ENCODE peak calls at places on chromosomes 12 and 14, in seven cellular contexts. N is Kasumi-1; U is RWPE1; X is left colon; V is HAP-1; T is NCI-H1092 treated with DMSO at 0.1 percent for 48 hours; L is activated T-helper 1 cell treated with anti-CD3 and anti-CD28 coated beads, Interleukin-2, amount 50 U/mL, for 16 hours. S is an unnamed sample.

GRCh38 chr12:32532951-32533350 is 133.6 kb downstream of the FGD4 start:
- DNase-seq in N (no peak), U (no peak), X (no peak), V (no peak), T (no peak), L (no peak), S (no peak)

GRCh38 chr12:89345830-89346740 is 6.2 kb downstream of the DUSP6 start:
- DNase-seq in N (peak; percentile 99), U (no peak), X (peak; percentile 71), V (peak; percentile 18), T (peak; percentile 93), L (no peak), S (peak; percentile 26)

GRCh38 chr14:99267871-99268775 is 3.9 kb downstream of the BCL11B start:
- DNase-seq in N (no peak), U (no peak), X (no peak), V (no peak), T (peak; percentile 3), L (no peak), S (no peak)

GRCh38 chr14:51014625-51015024 is 70.3 kb upstream of the PYGL start:
- DNase-seq in N (no peak), U (no peak), X (no peak), V (no peak), T (no peak), L (no peak), S (no peak)

GRCh38 chr12:115973968-115974765 is 303.3 kb downstream of the MED13L start:
- DNase-seq in N (no peak), U (no peak), X (no peak), V (no peak), T (no peak), L (no peak), S (no peak)

GRCh38 chr12:28253175-28253641 is 63.0 kb downstream of the CCDC91 start:
- DNase-seq in N (no peak), U (no peak), X (no peak), V (no peak), T (no peak), L (no peak), S (no peak)

GRCh38 chr14:91377700-91378652 is 39.6 kb downstream of the CCDC88C start:
- DNase-seq in N (peak; percentile 13), U (no peak), X (peak; percentile 67), V (no peak), T (no peak), L (no peak), S (no peak)

GRCh38 chr12:109982211-109982610 is 14.0 kb downstream of the GIT2 start:
- DNase-seq in N (no peak), U (no peak), X (no peak), V (no peak), T (no peak), L (no peak), S (no peak)